ENCODE peak calls at places on chromosomes 4 and X, in five cellular contexts. One of them, this sample, is unnamed.

GRCh38 chr4:115234405-115235093 is 121.1 kb upstream of the NDST4 start:
- DNase-seq in upper lobe of right lung: no peak
- DNase-seq in stimulated activated CD4-positive, alpha-beta T cell treated with anti-CD3 and anti-CD28 coated beads, Interleukin-2, amount 100 ng/mL, for 48 hours: no peak
- DNase-seq in hypothalamus: no peak
- DNase-seq in central memory CD4-positive, alpha-beta T cell: no peak
- DNase-seq in this sample: no peak

GRCh38 chr4:8276358-8277240 is 7.0 kb downstream of the HTRA3 start:
- DNase-seq in hypothalamus: no peak
- DNase-seq in upper lobe of right lung: peak; percentile 80
- DNase-seq in central memory CD4-positive, alpha-beta T cell: no peak
- DNase-seq in stimulated activated CD4-positive, alpha-beta T cell treated with anti-CD3 and anti-CD28 coated beads, Interleukin-2, amount 100 ng/mL, for 48 hours: no peak
- DNase-seq in this sample: peak; percentile 57

GRCh38 chrX:18146954-18147353 is 73.7 kb downstream of the BEND2 start:
- DNase-seq in stimulated activated CD4-positive, alpha-beta T cell treated with anti-CD3 and anti-CD28 coated beads, Interleukin-2, amount 100 ng/mL, for 48 hours: peak; percentile 0
- DNase-seq in hypothalamus: no peak
- DNase-seq in upper lobe of right lung: no peak
- DNase-seq in central memory CD4-positive, alpha-beta T cell: no peak
- DNase-seq in this sample: no peak

GRCh38 chrX:154008521-154008920 is 11.2 kb downstream of the IRAK1 start:
- DNase-seq in central memory CD4-positive, alpha-beta T cell: no peak
- DNase-seq in hypothalamus: no peak
- DNase-seq in stimulated activated CD4-positive, alpha-beta T cell treated with anti-CD3 and anti-CD28 coated beads, Interleukin-2, amount 100 ng/mL, for 48 hours: no peak
- DNase-seq in upper lobe of right lung: no peak
- DNase-seq in this sample: no peak

GRCh38 chr4:126455865-126456264 is 1141.1 kb downstream of the FAT4 start:
- DNase-seq in upper lobe of right lung: no peak
- DNase-seq in central memory CD4-positive, alpha-beta T cell: no peak
- DNase-seq in hypothalamus: no peak
- DNase-seq in stimulated activated CD4-positive, alpha-beta T cell treated with anti-CD3 and anti-CD28 coated beads, Interleukin-2, amount 100 ng/mL, for 48 hours: no peak
- DNase-seq in this sample: no peak

GRCh38 chrX:4588893-4589292 is 875.4 kb upstream of the PRKX start:
- DNase-seq in hypothalamus: no peak
- DNase-seq in stimulated activated CD4-positive, alpha-beta T cell treated with anti-CD3 and anti-CD28 coated beads, Interleukin-2, amount 100 ng/mL, for 48 hours: no peak
- DNase-seq in upper lobe of right lung: no peak
- DNase-seq in central memory CD4-positive, alpha-beta T cell: no peak
- DNase-seq in this sample: no peak

GRCh38 chr4:152936446-152937279 is 540 bp downstream of the FHDC1 start:
- DNase-seq in central memory CD4-positive, alpha-beta T cell: no peak
- DNase-seq in hypothalamus: no peak
- DNase-seq in upper lobe of right lung: peak; percentile 77
- DNase-seq in stimulated activated CD4-positive, alpha-beta T cell treated with anti-CD3 and anti-CD28 coated beads, Interleukin-2, amount 100 ng/mL, for 48 hours: peak; percentile 10
- DNase-seq in this sample: peak; percentile 80

GRCh38 chr4:88240297-88240714 is 44.1 kb downstream of the PPM1K start:
- DNase-seq in central memory CD4-positive, alpha-beta T cell: no peak
- DNase-seq in stimulated activated CD4-positive, alpha-beta T cell treated with anti-CD3 and anti-CD28 coated beads, Interleukin-2, amount 100 ng/mL, for 48 hours: no peak
- DNase-seq in upper lobe of right lung: no peak
- DNase-seq in hypothalamus: no peak
- DNase-seq in this sample: no peak

GRCh38 chr4:1039493-1040343 is 28.3 kb downstream of the FGFRL1 start:
- DNase-seq in stimulated activated CD4-positive, alpha-beta T cell treated with anti-CD3 and anti-CD28 coated beads, Interleukin-2, amount 100 ng/mL, for 48 hours: no peak
- DNase-seq in upper lobe of right lung: no peak
- DNase-seq in hypothalamus: no peak
- DNase-seq in central memory CD4-positive, alpha-beta T cell: no peak
- DNase-seq in this sample: no peak

GRCh38 chr4:53967971-53968370 is 96.4 kb downstream of the CHIC2 start:
- DNase-seq in central memory CD4-positive, alpha-beta T cell: no peak
- DNase-seq in hypothalamus: no peak
- DNase-seq in stimulated activated CD4-positive, alpha-beta T cell treated with anti-CD3 and anti-CD28 coated beads, Interleukin-2, amount 100 ng/mL, for 48 hours: no peak
- DNase-seq in upper lobe of right lung: no peak
- DNase-seq in this sample: no peak

GRCh38 chr4:90209922-90210321 is 82.7 kb downstream of the CCSER1 start:
- DNase-seq in upper lobe of right lung: no peak
- DNase-seq in hypothalamus: no peak
- DNase-seq in central memory CD4-positive, alpha-beta T cell: no peak
- DNase-seq in stimulated activated CD4-positive, alpha-beta T cell treated with anti-CD3 and anti-CD28 coated beads, Interleukin-2, amount 100 ng/mL, for 48 hours: no peak
- DNase-seq in this sample: no peak

GRCh38 chr4:135197650-135198049 is 996.1 kb upstream of the PABPC4L start:
- DNase-seq in central memory CD4-positive, alpha-beta T cell: no peak
- DNase-seq in hypothalamus: no peak
- DNase-seq in upper lobe of right lung: no peak
- DNase-seq in stimulated activated CD4-positive, alpha-beta T cell treated with anti-CD3 and anti-CD28 coated beads, Interleukin-2, amount 100 ng/mL, for 48 hours: no peak
- DNase-seq in this sample: no peak

GRCh38 chr4:46886711-46887110 is 22.3 kb downstream of the COX7B2 start:
- DNase-seq in central memory CD4-positive, alpha-beta T cell: no peak
- DNase-seq in upper lobe of right lung: no peak
- DNase-seq in hypothalamus: no peak
- DNase-seq in stimulated activated CD4-positive, alpha-beta T cell treated with anti-CD3 and anti-CD28 coated beads, Interleukin-2, amount 100 ng/mL, for 48 hours: no peak
- DNase-seq in this sample: no peak

GRCh38 chr4:328729-329128 is 8.9 kb upstream of the ZNF141 start:
- DNase-seq in stimulated activated CD4-positive, alpha-beta T cell treated with anti-CD3 and anti-CD28 coated beads, Interleukin-2, amount 100 ng/mL, for 48 hours: no peak
- DNase-seq in upper lobe of right lung: no peak
- DNase-seq in central memory CD4-positive, alpha-beta T cell: no peak
- DNase-seq in hypothalamus: no peak
- DNase-seq in this sample: no peak

GRCh38 chrX:119708936-119709335 is 16.0 kb upstream of the SEPTIN6 start:
- DNase-seq in stimulated activated CD4-positive, alpha-beta T cell treated with anti-CD3 and anti-CD28 coated beads, Interleukin-2, amount 100 ng/mL, for 48 hours: no peak
- DNase-seq in upper lobe of right lung: no peak
- DNase-seq in hypothalamus: no peak
- DNase-seq in central memory CD4-positive, alpha-beta T cell: no peak
- DNase-seq in this sample: no peak

GRCh38 chr4:71066737-71067716 is 73.6 kb downstream of the DCK start:
- DNase-seq in stimulated activated CD4-positive, alpha-beta T cell treated with anti-CD3 and anti-CD28 coated beads, Interleukin-2, amount 100 ng/mL, for 48 hours: no peak
- DNase-seq in upper lobe of right lung: no peak
- DNase-seq in hypothalamus: no peak
- DNase-seq in central memory CD4-positive, alpha-beta T cell: no peak
- DNase-seq in this sample: no peak

GRCh38 chrX:144006811-144007210 is 122.9 kb downstream of the UBE2NL start:
- DNase-seq in stimulated activated CD4-positive, alpha-beta T cell treated with anti-CD3 and anti-CD28 coated beads, Interleukin-2, amount 100 ng/mL, for 48 hours: no peak
- DNase-seq in central memory CD4-positive, alpha-beta T cell: no peak
- DNase-seq in hypothalamus: no peak
- DNase-seq in upper lobe of right lung: no peak
- DNase-seq in this sample: no peak

This sample was measured in spleen.